ENCODE peak calls at places on chromosomes 11 and 22, in four cellular contexts. A, W, L and I are unnamed samples.

GRCh38 chr22:48340727-48341709 is 1486.7 kb downstream of the BRD1 start:
- DNase-seq in L (no peak), A (no peak), W (no peak), I (no peak)

GRCh38 chr22:40684728-40685127 is 5.4 kb downstream of the MCHR1 start:
- DNase-seq in L (no peak), W (no peak), A (no peak), I (no peak)

GRCh38 chr11:44839458-44840084 is 111.1 kb downstream of the TP53I11 start:
- DNase-seq in A (no peak), W (no peak), L (no peak), I (no peak)

GRCh38 chr11:75352417-75353206 is 1.2 kb upstream of the ARRB1 start:
- DNase-seq in W (no peak), A (no peak), L (no peak), I (no peak)

GRCh38 chr11:56841210-56841810 is 92.8 kb upstream of the OR9G4 start:
- DNase-seq in W (peak; percentile 78), A (no peak), L (peak; percentile 62), I (peak; percentile 78)

GRCh38 chr11:129224538-129224937 is 32.4 kb upstream of the ARHGAP32 start:
- DNase-seq in L (no peak), A (no peak), W (peak; percentile 16), I (peak; percentile 7)

GRCh38 chr22:23179381-23180294 is 671 bp upstream of the BCR start:
- DNase-seq in L (no peak), A (no peak), W (peak; percentile 18), I (no peak)

GRCh38 chr11:10561043-10561818 is 7.2 kb downstream of the LYVE1 start:
- DNase-seq in W (no peak), A (no peak), L (no peak), I (no peak)

GRCh38 chr11:44310456-44311272 is 725 bp upstream of the ALX4 start:
- DNase-seq in A (no peak), W (no peak), L (no peak), I (no peak)

GRCh38 chr22:43406186-43406790 is 5.5 kb upstream of the MPPED1 start:
- DNase-seq in A (no peak), L (no peak), W (no peak), I (no peak)

GRCh38 chr11:130765369-130765768 is 150.9 kb downstream of the SNX19 start:
- DNase-seq in W (no peak), L (no peak), A (no peak), I (no peak)

GRCh38 chr22:24474221-24474620 is 20.9 kb upstream of the UPB1 start:
- DNase-seq in L (peak; percentile 68), A (no peak), W (peak; percentile 88), I (peak; percentile 92)

GRCh38 chr11:110374921-110375320 is 54.8 kb upstream of the FDX1 start:
- DNase-seq in L (no peak), A (no peak), W (peak; percentile 38), I (no peak)

GRCh38 chr22:44330727-44331660 is 18.2 kb upstream of the SHISAL1 start:
- DNase-seq in L (no peak), W (no peak), A (no peak), I (no peak)

GRCh38 chr22:45242778-45243191 is 2.1 kb upstream of the KIAA0930 start:
- DNase-seq in W (peak; percentile 25), A (no peak), L (no peak), I (no peak)

GRCh38 chr11:27694992-27695391 is 5.3 kb downstream of the BDNF start:
- DNase-seq in L (peak; percentile 65), W (peak; percentile 62), A (no peak), I (peak; percentile 76)

GRCh38 chr11:128213461-128213860 is 373.9 kb downstream of the ETS1 start:
- DNase-seq in A (no peak), L (no peak), W (no peak), I (no peak)

GRCh38 chr11:70510106-70510505 is 111.8 kb downstream of the CTTN start:
- DNase-seq in W (no peak), L (no peak), A (peak; percentile 23), I (no peak)

GRCh38 chr11:96049426-96049825 is 125.5 kb upstream of the MTMR2 start:
- DNase-seq in L (peak; percentile 57), W (peak; percentile 73), A (no peak), I (peak; percentile 79)

GRCh38 chr22:39514373-39514973 is 5.9 kb upstream of the ATF4 start:
- DNase-seq in A (no peak), W (peak; percentile 58), L (no peak), I (peak; percentile 55)

GRCh38 chr11:80987161-80987560 is 1546.3 kb upstream of the TENM4 start:
- DNase-seq in L (no peak), W (no peak), A (no peak), I (no peak)

GRCh38 chr11:57434640-57435546 is 8.0 kb upstream of the SLC43A3 start:
- DNase-seq in W (peak; percentile 97), A (no peak), L (peak; percentile 98), I (peak; percentile 97)

GRCh38 chr11:35553831-35554230 is 28.4 kb upstream of the PAMR1 start:
- DNase-seq in A (no peak), L (peak; percentile 93), W (peak; percentile 42), I (peak; percentile 89)

GRCh38 chr22:24737582-24737981 is 36.9 kb downstream of the PIWIL3 start:
- DNase-seq in A (no peak), W (no peak), L (no peak), I (no peak)

GRCh38 chr22:41589260-41589600 is 410 bp downstream of the PMM1 start:
- DNase-seq in L (no peak), W (peak; percentile 32), A (no peak), I (no peak)

GRCh38 chr22:25930083-25930482 is 188.1 kb downstream of the MYO18B start:
- DNase-seq in A (no peak), W (no peak), L (no peak), I (no peak)

GRCh38 chr11:35714882-35715612 is 52.5 kb downstream of the TRIM44 start:
- DNase-seq in A (no peak), W (peak; percentile 14), L (peak; percentile 37), I (peak; percentile 16)

GRCh38 chr11:118434553-118435232 is 1.6 kb upstream of the KMT2A start:
- DNase-seq in W (peak; percentile 35), A (no peak), L (peak; percentile 26), I (peak; percentile 34)

GRCh38 chr11:66864172-66864901 is 7.5 kb downstream of the LRFN4 start:
- DNase-seq in W (no peak), L (no peak), A (no peak), I (no peak)

DNA sequence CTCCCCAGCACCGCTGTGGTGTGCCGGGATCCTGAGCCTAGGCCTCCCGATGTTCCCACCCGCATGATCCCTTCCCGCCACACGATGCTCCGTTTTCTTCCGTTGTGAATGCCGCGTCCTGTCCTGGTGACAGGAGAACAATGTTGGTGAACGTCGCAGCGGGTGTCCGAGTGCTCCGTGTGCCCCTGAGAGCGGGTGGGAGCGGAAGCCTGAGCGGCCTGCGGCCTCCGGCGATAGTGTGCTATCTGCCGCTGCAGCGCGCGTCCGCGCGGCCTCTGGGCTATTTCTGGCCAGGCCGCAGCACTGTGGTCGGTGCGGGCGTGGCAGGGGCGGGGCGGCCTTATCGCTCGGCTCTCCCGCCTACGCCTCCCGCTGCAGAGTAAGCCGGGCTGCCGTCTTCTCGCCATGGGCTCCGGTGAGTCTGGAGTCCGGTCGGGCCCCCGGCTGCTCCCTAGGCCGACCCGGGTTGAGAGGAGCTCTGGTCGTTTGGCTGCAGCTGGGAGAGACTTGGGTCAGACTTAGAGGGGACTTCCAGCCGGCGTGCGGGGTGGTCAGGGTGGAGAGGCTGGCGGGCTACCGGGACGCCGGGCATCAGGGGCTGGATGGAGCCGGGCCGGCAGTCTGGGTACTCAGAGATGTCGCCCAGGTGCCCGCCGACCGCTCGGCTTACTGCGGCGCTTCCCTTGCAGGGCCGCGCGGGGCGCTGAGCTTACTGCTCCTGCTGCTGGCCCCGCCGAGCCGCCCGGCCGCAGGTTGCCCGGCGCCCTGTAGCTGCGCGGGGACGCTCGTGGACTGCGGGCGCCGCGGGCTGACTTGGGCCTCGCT is at the start of gene GP1BB:
- DNase-seq in W (peak; percentile 32), A (no peak), L (no peak), I (no peak)
- H3K4me3 ChIP-seq in W (peak within 1 kb of the TSS; percentile 22), A (peak within 1 kb of the TSS; percentile 11), L (no peak within 1 kb of the TSS), I (no peak within 1 kb of the TSS)

GRCh38 chr11:83249972-83250593 is 36.1 kb downstream of the CCDC90B start:
- DNase-seq in L (peak; percentile 75), W (peak; percentile 69), A (no peak), I (peak; percentile 74)
- TF ChIP-seq CTCF in L (peak; percentile 74), W (peak; percentile 74), A (peak; percentile 86), I (peak; percentile 78)

GRCh38 chr22:49583886-49584505 is 243.7 kb downstream of the BRD1 start:
- DNase-seq in L (no peak), W (no peak), A (peak; percentile 35), I (no peak)
- H3K4me3 ChIP-seq in L (no peak overlapping the region), W (no peak overlapping the region), A (no peak overlapping the region), I (no peak overlapping the region)

DNA sequence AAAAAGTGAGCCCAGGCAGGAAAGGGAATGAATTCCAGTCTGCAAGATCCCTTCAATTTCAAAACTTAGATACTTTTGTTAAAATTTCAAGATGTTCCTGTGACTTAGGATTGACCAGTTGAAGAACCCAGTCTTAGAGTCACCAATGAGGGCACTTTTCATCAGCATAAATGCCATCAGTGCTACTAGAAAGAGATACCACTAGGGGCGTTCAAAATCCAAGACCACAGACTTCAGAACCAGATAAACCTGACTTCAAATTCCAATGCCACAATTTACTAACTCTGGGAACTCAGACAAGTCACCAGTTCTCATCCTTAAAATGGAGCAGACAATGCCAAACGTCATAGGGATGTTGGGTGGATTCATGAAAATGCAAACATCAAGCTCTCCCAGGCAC is 523.2 kb downstream of the BUD13 start:
- DNase-seq in A (no peak), W (no peak), L (no peak), I (no peak)
- TF ChIP-seq CTCF in A (no peak), W (no peak), L (no peak), I (no peak)

DNA sequence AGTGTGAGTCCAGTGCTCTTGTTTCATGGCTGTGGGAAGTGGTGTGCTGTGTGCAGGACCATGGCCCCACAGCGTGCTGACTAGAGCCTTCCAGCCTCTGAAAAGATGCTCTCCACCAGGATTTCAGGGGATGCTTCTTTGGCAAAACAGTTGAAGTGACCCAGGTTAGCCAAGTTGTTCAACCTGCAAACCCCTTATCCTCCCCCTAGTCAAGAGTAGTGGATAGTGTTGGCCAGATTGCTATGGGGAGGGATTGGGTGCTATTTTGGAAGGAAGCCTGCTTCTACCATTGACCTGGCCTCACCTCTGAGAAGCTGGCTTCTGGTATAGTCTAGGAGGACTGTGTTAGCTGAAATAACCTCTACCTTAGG is 1.7 kb downstream of the MICAL2 start:
- DNase-seq in W (no peak), A (no peak), L (no peak), I (no peak)
- H3K4me3 ChIP-seq in W (peak overlapping the region; percentile 86), A (peak overlapping the region; percentile 78), L (peak overlapping the region; percentile 90), I (peak overlapping the region; percentile 89)